ENCODE peak calls at places on chromosomes 13 and 19, in five cellular contexts. L is sigmoid colon; A is A549; J is IMR-90; E is CD8-positive, alpha-beta T cell. B is an unnamed sample.

GRCh38 chr19:13764101-13764807 is at the start of gene MRI1:
- DNase-seq in L (peak; percentile 92), E (peak; percentile 75), A (peak; percentile 40), J (peak; percentile 60), B (peak; percentile 84)

GRCh38 chr19:51546650-51547396 is 15.4 kb upstream of the SIGLEC6 start:
- DNase-seq in L (no peak), A (no peak), E (no peak), J (peak; percentile 9), B (no peak)

GRCh38 chr13:107867701-107868661 is 347.4 kb downstream of the LIG4 start:
- DNase-seq in L (no peak), A (peak; percentile 15), J (peak; percentile 57), E (no peak), B (peak; percentile 73)

GRCh38 chr19:810077-810855 is 11.5 kb downstream of the PLPPR3 start:
- DNase-seq in A (no peak), J (no peak), L (no peak), E (no peak), B (no peak)

GRCh38 chr13:62512194-62513141 is 1096.8 kb upstream of the PCDH20 start:
- DNase-seq in A (peak; percentile 55), L (no peak), J (peak; percentile 32), E (no peak), B (no peak)

GRCh38 chr19:38194061-38194701 is 29.8 kb downstream of the DPF1 start:
- DNase-seq in L (no peak), E (no peak), A (peak; percentile 78), J (no peak), B (no peak)

GRCh38 chr13:106418556-106418955 is 116.9 kb downstream of the EFNB2 start:
- DNase-seq in A (no peak), L (no peak), J (peak; percentile 74), E (no peak), B (no peak)

GRCh38 chr19:51064534-51065220 is at the start of gene KLK13:
- DNase-seq in A (peak; percentile 22), J (no peak), L (no peak), E (no peak), B (no peak)

GRCh38 chr13:106318941-106319411 is 216.5 kb downstream of the EFNB2 start:
- DNase-seq in J (peak; percentile 96), L (no peak), E (no peak), A (peak; percentile 47), B (no peak)

GRCh38 chr13:37225414-37226047 is 120.1 kb upstream of the CSNK1A1L start:
- DNase-seq in A (no peak), L (no peak), J (peak; percentile 62), E (no peak), B (no peak)

GRCh38 chr13:31088826-31089420 is 72.8 kb downstream of the HSPH1 start:
- DNase-seq in J (no peak), A (no peak), E (no peak), L (no peak), B (no peak)

GRCh38 chr13:30907167-30907761 is 1.2 kb downstream of the MEDAG start:
- DNase-seq in J (peak; percentile 51), E (no peak), A (no peak), L (no peak), B (no peak)

GRCh38 chr13:100305398-100305797 is 216.5 kb downstream of the PCCA start:
- DNase-seq in A (no peak), L (no peak), J (no peak), E (no peak), B (no peak)

GRCh38 chr13:112971288-112971643 is 2.3 kb downstream of the MCF2L start:
- DNase-seq in A (no peak), J (no peak), E (no peak), L (no peak), B (peak; percentile 25)

GRCh38 chr19:13277104-13277809 is 127.0 kb downstream of the IER2 start:
- DNase-seq in E (peak; percentile 66), L (no peak), A (peak; percentile 75), J (peak; percentile 74), B (no peak)

GRCh38 chr13:38262211-38262610 is 87.4 kb upstream of the UFM1 start:
- DNase-seq in A (no peak), E (no peak), L (no peak), J (no peak), B (no peak)

GRCh38 chr19:58317481-58318072 is 9.2 kb upstream of the ZSCAN22 start:
- DNase-seq in A (peak; percentile 51), E (no peak), L (no peak), J (peak; percentile 59), B (no peak)

GRCh38 chr19:53977429-53977990 is 13.9 kb upstream of the CACNG6 start:
- DNase-seq in A (peak; percentile 96), L (peak; percentile 87), E (peak; percentile 60), J (peak; percentile 78), B (peak; percentile 93)

DNA sequence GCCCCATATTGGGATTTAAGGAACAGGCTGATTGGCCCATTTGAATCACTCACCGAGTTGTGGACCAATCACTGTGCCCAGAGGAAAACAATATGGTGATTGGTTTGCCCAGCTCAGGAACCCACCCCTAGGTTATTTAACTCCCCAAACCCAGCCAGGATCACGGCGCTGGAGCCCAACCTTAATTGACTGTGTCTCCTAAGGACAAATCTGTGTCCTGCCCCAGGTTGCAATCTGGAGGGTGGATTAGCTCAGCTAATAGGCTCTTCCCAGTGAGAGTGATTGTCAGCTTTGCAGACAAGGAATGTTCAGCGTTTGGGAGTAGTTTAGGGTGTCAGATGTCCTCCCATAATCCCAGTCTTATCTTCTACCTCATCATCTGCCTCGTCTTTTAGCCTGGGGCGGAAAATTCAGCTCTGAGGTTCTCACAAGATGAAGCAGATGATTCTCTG is 3.5 kb upstream of the ZNF358 start:
- DNase-seq in A (peak; percentile 34), J (no peak), L (no peak), E (no peak), B (no peak)
- H3K27ac ChIP-seq in A (no peak overlapping the region), J (no peak overlapping the region), L (no peak overlapping the region), E (no peak overlapping the region), B (no peak overlapping the region)

GRCh38 chr19:32313866-32314265 is 31.5 kb upstream of the ZNF507 start:
- DNase-seq in A (no peak), E (no peak), J (no peak), L (no peak), B (no peak)

GRCh38 chr19:32322541-32322940 is 22.9 kb upstream of the ZNF507 start:
- DNase-seq in L (no peak), A (peak; percentile 25), J (no peak), E (no peak), B (no peak)

GRCh38 chr19:32317045-32317444 is 28.4 kb upstream of the ZNF507 start:
- DNase-seq in J (no peak), E (no peak), A (no peak), L (no peak), B (no peak)

GRCh38 chr19:32316034-32316433 is 29.4 kb upstream of the ZNF507 start:
- DNase-seq in J (no peak), L (no peak), E (no peak), A (no peak), B (no peak)

DNA sequence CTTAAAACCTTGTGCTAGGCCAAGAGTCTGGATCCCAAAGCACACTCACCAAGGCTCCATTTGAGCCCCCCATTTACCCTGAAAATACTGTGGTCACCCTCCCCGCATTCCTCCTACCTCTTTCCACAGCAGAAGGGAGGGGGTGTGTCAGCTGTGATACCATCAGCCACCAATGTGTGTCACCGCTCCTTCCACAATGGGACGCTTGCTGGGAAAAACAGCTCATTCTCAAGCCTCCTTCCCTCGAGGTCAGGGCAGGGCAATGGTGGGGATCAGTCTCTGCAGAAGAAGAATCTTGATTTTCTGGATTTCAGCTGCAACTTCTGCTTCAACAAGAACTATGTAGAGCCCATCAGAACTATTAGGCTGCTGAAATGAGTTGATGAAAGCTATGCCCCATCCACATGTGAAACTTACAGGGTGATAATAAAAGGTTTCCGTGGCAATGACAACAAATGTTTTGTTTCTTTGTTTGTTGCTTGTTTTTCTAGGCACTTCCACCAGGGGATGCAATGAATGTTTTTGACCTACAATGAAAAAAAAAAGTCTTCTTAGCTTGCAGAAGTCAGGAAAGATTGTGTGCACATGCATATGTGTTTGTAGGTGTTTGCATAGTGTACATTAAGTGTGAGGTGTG is 26.4 kb upstream of the ZNF507 start:
- DNase-seq in E (no peak), L (no peak), J (no peak), A (peak; percentile 68), B (peak; percentile 40)
- TF ChIP-seq CTCF in E (no peak), L (no peak), J (peak; percentile 19), A (peak; percentile 37), B (peak; percentile 32)

GRCh38 chr19:7899751-7900352 is 3.8 kb upstream of the MAP2K7 start:
- DNase-seq in A (no peak), J (no peak), L (no peak), E (no peak), B (no peak)

GRCh38 chr19:7898967-7899366 is 4.7 kb upstream of the MAP2K7 start:
- DNase-seq in J (no peak), E (no peak), A (no peak), L (no peak), B (no peak)

GRCh38 chr19:7897289-7897688 is 6.4 kb upstream of the MAP2K7 start:
- DNase-seq in J (no peak), E (no peak), L (no peak), A (no peak), B (no peak)

GRCh38 chr19:7894612-7895309 is 6.5 kb downstream of the LRRC8E start:
- DNase-seq in J (no peak), L (no peak), A (no peak), E (no peak), B (no peak)

DNA sequence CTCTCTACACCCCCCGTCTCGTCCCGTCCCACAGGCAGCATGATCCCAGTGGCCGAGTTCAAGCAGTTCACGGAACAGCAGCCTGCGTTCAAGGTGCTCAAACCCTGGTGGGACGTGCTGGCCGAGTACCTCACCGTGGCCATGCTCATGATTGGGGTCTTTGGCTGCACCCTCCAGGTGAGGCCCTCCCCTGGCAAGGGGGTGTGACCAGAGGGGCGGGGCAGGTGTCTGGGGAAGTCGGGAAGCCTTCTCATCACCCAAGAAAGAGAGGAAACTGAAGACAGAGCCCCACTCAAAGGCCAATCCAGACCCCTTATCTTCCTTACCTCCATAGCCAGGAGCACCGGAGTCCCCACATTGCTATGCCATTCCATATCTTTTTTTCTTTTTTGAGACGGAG is 7.3 kb downstream of the LRRC8E start:
- DNase-seq in J (no peak), A (no peak), L (no peak), E (no peak), B (no peak)
- H3K27ac ChIP-seq in J (no peak overlapping the region), A (no peak overlapping the region), L (no peak overlapping the region), E (no peak overlapping the region), B (no peak overlapping the region)

DNA sequence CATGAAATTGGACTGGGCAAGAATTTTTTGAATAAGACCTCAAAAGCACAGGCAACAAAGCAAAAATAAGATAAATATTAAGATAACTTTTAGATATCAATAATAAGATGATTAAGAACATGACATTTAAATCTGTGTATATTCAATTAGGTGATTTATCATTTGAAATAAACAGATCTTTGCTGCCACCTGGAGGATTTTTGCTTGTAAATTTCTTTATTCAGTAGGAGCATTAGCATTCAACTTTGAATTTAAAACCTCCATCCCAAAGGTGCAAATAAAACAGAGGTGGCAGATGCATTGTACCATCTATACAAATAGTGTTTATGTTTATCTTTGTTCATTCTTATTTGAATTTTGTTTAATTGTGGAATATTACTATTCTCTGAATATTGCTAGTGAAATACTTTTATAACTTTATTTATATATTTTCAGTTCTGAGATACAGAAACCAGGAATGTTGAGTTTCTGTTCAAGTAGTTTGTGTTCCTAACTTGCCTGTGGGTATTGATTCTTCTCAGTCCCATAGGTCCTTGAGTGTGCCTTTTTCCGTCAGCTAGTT is 20.9 kb downstream of the COG6 start:
- DNase-seq in A (peak; percentile 41), L (no peak), E (peak; percentile 27), J (peak; percentile 39), B (no peak)
- TF ChIP-seq CTCF in A (peak; percentile 41), L (peak; percentile 27), E (peak; percentile 81), J (peak; percentile 47), B (peak; percentile 75)

GRCh38 chr19:1913781-1914577 is 8.8 kb downstream of the ADAT3 start:
- DNase-seq in L (no peak), E (no peak), J (no peak), A (no peak), B (no peak)
- H3K27ac ChIP-seq in L (no peak overlapping the region), E (no peak overlapping the region), J (no peak overlapping the region), A (no peak overlapping the region), B (no peak overlapping the region)